ENCODE peak calls at places on chromosomes 4 and X, in six cellular contexts. X is A549, K is IMR-90, Y is HepG2, J is K562, U is GM12878. F is an unnamed sample.

GRCh38 chr4:65510976-65511375 is 159.3 kb downstream of the EPHA5 start:
- DNase-seq in X (no peak), J (no peak), Y (no peak), K (no peak), U (no peak), F (no peak)

GRCh38 chrX:133045986-133046385 is 50.9 kb downstream of the USP26 start:
- DNase-seq in X (no peak), J (no peak), Y (peak; percentile 2), U (no peak), K (peak; percentile 1), F (peak; percentile 18)

GRCh38 chrX:141917801-141918200 is 14.1 kb downstream of the MAGEC1 start:
- DNase-seq in K (no peak), U (no peak), Y (no peak), J (no peak), X (no peak), F (no peak)

GRCh38 chr4:59180969-59181368 is 2019.2 kb upstream of the ADGRL3 start:
- DNase-seq in U (no peak), X (no peak), J (no peak), K (no peak), Y (no peak), F (no peak)

GRCh38 chrX:29665532-29665931 is 549.8 kb upstream of the MAGEB2 start:
- DNase-seq in Y (no peak), U (no peak), J (no peak), K (no peak), X (no peak), F (no peak)

GRCh38 chr4:90226734-90227133 is 99.5 kb downstream of the CCSER1 start:
- DNase-seq in X (no peak), U (no peak), Y (no peak), J (no peak), K (no peak), F (no peak)

GRCh38 chrX:82813671-82814078 is 694.4 kb upstream of the POU3F4 start:
- DNase-seq in J (no peak), K (peak; percentile 22), U (no peak), Y (no peak), X (peak; percentile 86), F (no peak)

GRCh38 chr4:8414377-8414776 is 26.1 kb downstream of the ACOX3 start:
- DNase-seq in K (no peak), X (no peak), J (no peak), Y (no peak), U (no peak), F (no peak)

GRCh38 chrX:134999469-134999868 is 8.7 kb downstream of the SMIM10 start:
- DNase-seq in J (peak; percentile 30), U (peak; percentile 2), K (peak; percentile 69), X (peak; percentile 54), Y (peak; percentile 44), F (peak; percentile 50)

GRCh38 chrX:143694881-143695280 is 25.7 kb downstream of the SPANXN2 start:
- DNase-seq in U (no peak), X (no peak), K (no peak), Y (no peak), J (no peak), F (no peak)

GRCh38 chrX:97854071-97854470 is 970.4 kb downstream of the RPA4 start:
- DNase-seq in J (no peak), U (no peak), K (no peak), Y (no peak), X (no peak), F (no peak)

GRCh38 chr4:91064157-91064853 is 937.1 kb downstream of the CCSER1 start:
- DNase-seq in J (no peak), U (no peak), K (no peak), Y (peak; percentile 7), X (peak; percentile 5), F (peak; percentile 60)

GRCh38 chr4:675036-675804 is 878 bp downstream of the MYL5 start:
- DNase-seq in X (no peak), Y (no peak), U (no peak), J (no peak), K (no peak), F (no peak)

GRCh38 chr4:156538210-156538609 is 433.4 kb downstream of the PDGFC start:
- DNase-seq in U (no peak), K (no peak), Y (no peak), J (no peak), X (no peak), F (no peak)

GRCh38 chr4:2260336-2261109 is 1.4 kb downstream of the MXD4 start:
- DNase-seq in X (no peak), U (no peak), Y (no peak), J (no peak), K (no peak), F (no peak)

GRCh38 chrX:18415386-18415785 is 10.0 kb upstream of the CDKL5 start:
- DNase-seq in Y (no peak), J (no peak), U (no peak), X (peak; percentile 57), K (peak; percentile 61), F (no peak)

GRCh38 chrX:1851527-1851926 is 236.7 kb downstream of the ASMT start:
- DNase-seq in Y (no peak), K (no peak), U (no peak), J (no peak), X (no peak), F (no peak)

GRCh38 chr4:138560448-138560847 is 318.3 kb upstream of the SLC7A11 start:
- DNase-seq in Y (no peak), U (no peak), K (no peak), X (no peak), J (peak; percentile 20), F (no peak)

GRCh38 chr4:150283689-150284088 is 205.4 kb downstream of the DCLK2 start:
- DNase-seq in X (peak; percentile 16), K (peak; percentile 99), U (no peak), Y (no peak), J (no peak), F (no peak)

GRCh38 chrX:78029663-78030062 is 60.2 kb upstream of the PGAM4 start:
- DNase-seq in X (peak; percentile 53), U (no peak), K (peak; percentile 33), Y (peak; percentile 11), J (peak; percentile 5), F (peak; percentile 59)

GRCh38 chr4:39469429-39470077 is 10.7 kb downstream of the LIAS start:
- DNase-seq in Y (peak; percentile 89), J (peak; percentile 48), U (peak; percentile 48), X (peak; percentile 90), K (peak; percentile 87), F (peak; percentile 26)

GRCh38 chr4:21652508-21653108 is 296.0 kb downstream of the KCNIP4 start:
- DNase-seq in K (no peak), U (no peak), X (no peak), J (no peak), Y (no peak), F (no peak)

GRCh38 chrX:130378008-130378669 is 7.3 kb downstream of the GPR119 start:
- DNase-seq in J (no peak), X (no peak), U (no peak), Y (no peak), K (no peak), F (no peak)
- TF ChIP-seq BHLHE40 in J (no peak), X (no peak), U (no peak), Y (no peak), K (no peak), F (no peak)

DNA sequence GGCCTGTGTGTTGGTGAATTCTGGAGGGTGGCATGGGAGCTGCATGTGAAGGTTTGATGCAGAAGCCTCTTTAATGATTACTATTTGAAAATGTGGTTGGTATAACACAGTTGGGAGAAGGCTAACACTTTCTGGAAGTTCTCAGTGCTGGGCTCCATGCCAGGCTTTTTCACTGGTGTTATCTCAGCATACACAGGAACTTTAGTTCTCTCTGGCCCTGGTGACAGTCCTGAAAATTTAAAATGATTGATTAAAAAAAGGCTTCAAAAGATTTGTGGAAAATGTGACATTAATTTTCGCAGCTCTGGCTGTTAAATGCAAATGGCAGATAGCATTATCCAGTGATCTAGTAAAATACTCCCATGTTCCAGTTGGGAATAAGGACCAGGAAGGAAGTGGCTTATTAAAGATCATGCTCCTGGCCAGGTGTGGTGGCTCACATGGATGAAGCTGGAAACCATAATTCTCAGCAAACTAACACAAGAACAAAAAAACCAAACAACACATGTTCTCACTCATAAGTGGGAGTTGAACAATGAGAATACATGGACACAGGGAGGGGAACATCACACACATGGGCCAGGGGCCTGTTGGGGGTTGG is 36.6 kb downstream of the DIPK2B start:
- DNase-seq in Y (no peak), X (no peak), K (no peak), U (no peak), J (no peak), F (no peak)
- TF ChIP-seq BHLHE40 in Y (no peak), X (no peak), K (no peak), U (no peak), J (no peak), F (no peak)

GRCh38 chr4:6423575-6423974 is 48.8 kb downstream of the PPP2R2C start:
- DNase-seq in K (no peak), X (no peak), J (no peak), U (peak; percentile 49), Y (no peak), F (no peak)
- TF ChIP-seq BHLHE40 in K (no peak), X (no peak), J (no peak), U (peak; percentile 35), Y (no peak), F (no peak)

GRCh38 chr4:80202190-80202711 is 4.9 kb downstream of the PRDM8 start:
- DNase-seq in U (no peak), K (peak; percentile 80), X (peak; percentile 61), Y (no peak), J (no peak), F (peak; percentile 52)
- TF ChIP-seq BHLHE40 in U (no peak), K (no peak), X (no peak), Y (no peak), J (no peak), F (no peak)

GRCh38 chrX:106748377-106748776 is 21.9 kb downstream of the RNF128 start:
- DNase-seq in U (no peak), J (no peak), Y (no peak), X (no peak), K (no peak), F (no peak)

GRCh38 chrX:106751407-106751806 is 24.9 kb downstream of the RNF128 start:
- DNase-seq in U (no peak), K (no peak), Y (no peak), X (no peak), J (no peak), F (no peak)

GRCh38 chrX:106752101-106752678 is 25.7 kb downstream of the RNF128 start:
- DNase-seq in X (peak; percentile 4), J (no peak), U (no peak), K (peak; percentile 7), Y (no peak), F (no peak)
- TF ChIP-seq BHLHE40 in X (no peak), J (no peak), U (no peak), K (no peak), Y (no peak), F (no peak)

DNA sequence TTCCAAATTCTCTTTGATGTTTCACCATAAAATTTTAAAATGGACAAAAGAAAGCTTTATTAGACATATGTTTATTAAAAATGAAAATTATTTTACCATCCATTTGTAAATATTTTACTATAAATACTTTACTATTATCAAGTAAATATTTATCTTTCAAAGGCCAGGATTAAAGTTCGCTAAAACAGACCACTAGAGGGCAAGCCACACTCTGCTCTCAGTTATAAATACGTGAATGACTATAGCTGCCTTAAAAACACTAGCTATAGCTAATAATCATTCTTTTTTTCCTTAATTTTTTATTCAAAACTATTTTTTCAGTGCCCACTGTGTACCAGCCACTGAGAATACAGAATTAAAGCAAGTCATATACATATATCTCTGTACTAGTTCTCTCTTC is 38.6 kb downstream of the UNC5C start:
- DNase-seq in U (no peak), Y (peak; percentile 2), X (peak; percentile 17), K (peak; percentile 13), J (peak; percentile 8), F (no peak)
- TF ChIP-seq BHLHE40 in U (no peak), Y (no peak), X (no peak), K (no peak), J (no peak), F (no peak)

F was measured in HEK293T.